ENCODE peak calls at places on chromosomes 12 and 14, in six cellular contexts. Q is colonic mucosa, H is bronchial epithelial cell, B is left ventricle myocardium inferior, K is osteocyte, C is kidney epithelial cell. P is an unnamed sample.

GRCh38 chr12:64102339-64102738 is 119.8 kb downstream of the KICS2 start:
- DNase-seq in Q (no peak), H (peak; percentile 45), B (no peak), K (no peak), C (no peak), P (no peak)

GRCh38 chr12:47938594-47938993 is 24.8 kb upstream of the TMEM106C start:
- DNase-seq in Q (no peak), H (no peak), B (no peak), K (peak; percentile 77), C (no peak), P (no peak)

GRCh38 chr12:92424338-92424737 is 278.5 kb upstream of the PLEKHG7 start:
- DNase-seq in Q (no peak), H (peak; percentile 32), B (no peak), K (no peak), C (no peak), P (no peak)

GRCh38 chr12:49824886-49825285 is 3.3 kb downstream of the NCKAP5L start:
- DNase-seq in Q (no peak), H (peak; percentile 61), B (no peak), K (no peak), C (no peak), P (no peak)

GRCh38 chr14:61460853-61461611 is 139.7 kb downstream of the PRKCH start:
- DNase-seq in Q (no peak), H (peak; percentile 93), B (no peak), K (no peak), C (no peak), P (no peak)

GRCh38 chr12:120265483-120266179 is at the start of gene PXN:
- DNase-seq in Q (peak; percentile 91), H (peak; percentile 40), B (peak; percentile 89), K (peak; percentile 97), C (no peak), P (peak; percentile 93)

GRCh38 chr12:113929312-113929989 is 36.7 kb downstream of the RBM19 start:
- DNase-seq in Q (no peak), H (no peak), B (no peak), K (no peak), C (no peak), P (no peak)

GRCh38 chr12:124640096-124640495 is 72.7 kb upstream of the NCOR2 start:
- DNase-seq in Q (no peak), H (peak; percentile 86), B (no peak), K (no peak), C (no peak), P (no peak)

GRCh38 chr12:46472893-46473633 is 100.5 kb upstream of the SLC38A2 start:
- DNase-seq in Q (peak; percentile 48), H (peak; percentile 53), B (no peak), K (no peak), C (no peak), P (no peak)

GRCh38 chr14:102736956-102737355 is 40.3 kb upstream of the TRAF3 start:
- DNase-seq in Q (no peak), H (no peak), B (no peak), K (no peak), C (no peak), P (no peak)

GRCh38 chr14:89466939-89467338 is 49.9 kb upstream of the FOXN3 start:
- DNase-seq in Q (no peak), H (no peak), B (peak; percentile 34), K (no peak), C (no peak), P (peak; percentile 64)

GRCh38 chr12:56487448-56488040 is 417 bp downstream of the GLS2 start:
- DNase-seq in Q (peak; percentile 44), H (peak; percentile 17), B (no peak), K (no peak), C (no peak), P (no peak)

GRCh38 chr14:91149462-91149861 is 35.6 kb downstream of the DGLUCY start:
- DNase-seq in Q (peak; percentile 61), H (peak; percentile 99), B (no peak), K (no peak), C (peak; percentile 65), P (peak; percentile 25)

GRCh38 chr12:66862586-66862985 is 183.7 kb upstream of the GRIP1 start:
- DNase-seq in Q (no peak), H (no peak), B (no peak), K (no peak), C (no peak), P (no peak)

GRCh38 chr12:56219840-56220239 is 1.9 kb downstream of the RNF41 start:
- DNase-seq in Q (no peak), H (no peak), B (no peak), K (no peak), C (no peak), P (no peak)

GRCh38 chr12:10454531-10454930 is 1.4 kb upstream of the KLRC1 start:
- DNase-seq in Q (no peak), H (peak; percentile 53), B (no peak), K (no peak), C (peak; percentile 1), P (no peak)

GRCh38 chr14:96042218-96042930 is 3.2 kb downstream of the C14orf132 start:
- DNase-seq in Q (no peak), H (no peak), B (no peak), K (no peak), C (no peak), P (no peak)

GRCh38 chr12:25419595-25419994 is 133.5 kb downstream of the LMNTD1 start:
- DNase-seq in Q (no peak), H (no peak), B (no peak), K (no peak), C (no peak), P (no peak)

GRCh38 chr12:112674539-112674938 is 117.0 kb upstream of the RPH3A start:
- DNase-seq in Q (no peak), H (no peak), B (no peak), K (no peak), C (no peak), P (no peak)

GRCh38 chr12:100987552-100988277 is 193.1 kb downstream of the ANO4 start:
- DNase-seq in Q (no peak), H (peak; percentile 39), B (no peak), K (no peak), C (peak; percentile 32), P (peak; percentile 11)

GRCh38 chr12:6181583-6182278 is 18.5 kb upstream of the CD9 start:
- DNase-seq in Q (no peak), H (no peak), B (no peak), K (no peak), C (no peak), P (no peak)

GRCh38 chr12:70842136-70842535 is 78.4 kb downstream of the PTPRR start:
- DNase-seq in Q (no peak), H (peak; percentile 38), B (no peak), K (no peak), C (no peak), P (no peak)

GRCh38 chr12:131114942-131115584 is 161.4 kb downstream of the ADGRD1 start:
- DNase-seq in Q (no peak), H (no peak), B (no peak), K (no peak), C (no peak), P (peak; percentile 35)

GRCh38 chr12:52337054-52337453 is 15.9 kb upstream of the KRT83 start:
- DNase-seq in Q (no peak), H (peak; percentile 27), B (no peak), K (no peak), C (no peak), P (no peak)

GRCh38 chr12:108066583-108067234 is 62.4 kb upstream of the WSCD2 start:
- DNase-seq in Q (no peak), H (no peak), B (no peak), K (no peak), C (no peak), P (no peak)

GRCh38 chr14:86596024-86596423 is 1066.1 kb downstream of the FLRT2 start:
- DNase-seq in Q (no peak), H (no peak), B (no peak), K (no peak), C (no peak), P (no peak)

GRCh38 chr12:62762645-62763044 is 172.3 kb downstream of the PPM1H start:
- DNase-seq in Q (no peak), H (no peak), B (no peak), K (no peak), C (no peak), P (no peak)

DNA sequence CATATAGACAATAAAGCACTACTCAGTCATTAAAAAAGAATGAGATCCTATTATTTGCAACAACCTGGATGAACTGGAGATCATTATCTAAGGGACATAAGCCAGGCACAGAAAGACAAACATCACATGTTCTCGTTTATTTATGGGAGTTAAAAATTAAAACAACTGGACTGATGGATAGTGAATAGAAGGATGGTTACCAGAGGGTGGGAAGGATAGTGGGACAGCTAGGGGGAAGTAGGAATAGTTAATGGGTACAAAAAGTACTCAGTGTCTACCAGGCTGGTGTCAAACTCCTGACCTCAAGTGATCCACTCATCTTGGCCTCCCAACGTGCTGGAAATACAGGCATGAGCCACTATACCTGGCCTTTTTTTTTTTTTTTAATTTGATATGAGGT is 56.7 kb upstream of the KTN1 start:
- DNase-seq in Q (no peak), H (no peak), B (no peak), K (no peak), C (no peak), P (no peak)
- TF ChIP-seq CTCF in Q (no peak), H (no peak), B (no peak), K (no peak), C (no peak), P (no peak)

GRCh38 chr14:28767851-28768548 is 1.4 kb downstream of the FOXG1 start:
- DNase-seq in Q (peak; percentile 28), H (no peak), B (no peak), K (no peak), C (no peak), P (peak; percentile 46)
- TF ChIP-seq CTCF in Q (no peak), H (peak; percentile 18), B (no peak), K (no peak), C (peak; percentile 4), P (no peak)

DNA sequence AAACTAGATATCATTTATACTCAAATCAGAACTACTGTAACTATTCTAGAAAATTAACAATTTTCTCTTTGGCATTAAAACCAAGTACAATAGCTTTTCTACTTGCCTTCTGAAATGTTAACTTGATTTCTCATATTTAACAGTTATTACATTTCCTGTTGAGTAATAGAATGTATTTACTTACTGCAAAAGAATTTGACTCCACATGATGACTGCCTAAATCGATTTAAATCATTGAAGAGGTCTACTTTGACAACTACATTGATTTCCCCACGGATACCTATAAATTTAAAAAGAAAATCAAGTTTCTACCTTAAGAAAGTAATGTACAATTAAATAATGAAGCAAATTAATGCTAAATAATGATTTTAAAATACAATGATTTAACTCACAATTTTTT is 18.9 kb downstream of the C2CD5 start:
- DNase-seq in Q (no peak), H (peak; percentile 61), B (no peak), K (no peak), C (no peak), P (no peak)
- TF ChIP-seq CTCF in Q (no peak), H (no peak), B (no peak), K (no peak), C (no peak), P (no peak)

GRCh38 chr12:116338064-116338872 is 60.8 kb upstream of the MED13L start:
- DNase-seq in Q (no peak), H (no peak), B (no peak), K (no peak), C (no peak), P (no peak)

GRCh38 chr12:116339062-116339461 is 61.6 kb upstream of the MED13L start:
- DNase-seq in Q (no peak), H (no peak), B (no peak), K (no peak), C (no peak), P (no peak)

GRCh38 chr12:116337312-116337711 is 59.8 kb upstream of the MED13L start:
- DNase-seq in Q (no peak), H (no peak), B (no peak), K (no peak), C (no peak), P (no peak)

GRCh38 chr12:116333402-116333801 is 55.9 kb upstream of the MED13L start:
- DNase-seq in Q (no peak), H (no peak), B (no peak), K (no peak), C (no peak), P (no peak)

GRCh38 chr12:116336542-116337065 is 59.1 kb upstream of the MED13L start:
- DNase-seq in Q (no peak), H (no peak), B (no peak), K (no peak), C (peak; percentile 72), P (no peak)
- TF ChIP-seq CTCF in Q (no peak), H (no peak), B (no peak), K (no peak), C (no peak), P (no peak)